ENCODE peak calls at places on chromosomes 3 and 15, in nine cellular contexts. One of them, this sample, is unnamed. For H3K27me3, the result is how much of the 10 kb centered on the place peaks cover.

GRCh38 chr3:144105542-144105941 is 133.9 kb downstream of the DIPK2A start:
- DNase-seq in ovary: no peak
- DNase-seq in neuronal stem cell: no peak
- DNase-seq in pancreas: no peak
- DNase-seq in astrocyte: no peak
- DNase-seq in IMR-90: no peak
- DNase-seq in fibroblast of lung: no peak
- DNase-seq in right atrium auricular region: no peak
- DNase-seq in WERI-Rb-1: no peak
- DNase-seq in this sample: no peak

GRCh38 chr3:157235291-157235690 is 75.3 kb upstream of the CCNL1 start:
- DNase-seq in ovary: no peak
- DNase-seq in neuronal stem cell: no peak
- DNase-seq in pancreas: no peak
- DNase-seq in astrocyte: no peak
- DNase-seq in IMR-90: no peak
- DNase-seq in fibroblast of lung: no peak
- DNase-seq in right atrium auricular region: no peak
- DNase-seq in WERI-Rb-1: no peak
- DNase-seq in this sample: no peak

GRCh38 chr3:55169608-55170010 is 241.8 kb upstream of the LRTM1 start:
- DNase-seq in ovary: no peak
- DNase-seq in neuronal stem cell: no peak
- DNase-seq in pancreas: no peak
- DNase-seq in astrocyte: peak
- DNase-seq in IMR-90: peak
- DNase-seq in fibroblast of lung: peak
- DNase-seq in right atrium auricular region: no peak
- DNase-seq in WERI-Rb-1: no peak
- DNase-seq in this sample: no peak

GRCh38 chr15:75161788-75162414 is 39.8 kb upstream of the C15orf39 start:
- DNase-seq in ovary: no peak
- DNase-seq in neuronal stem cell: no peak
- DNase-seq in pancreas: no peak
- DNase-seq in astrocyte: no peak
- DNase-seq in IMR-90: no peak
- DNase-seq in fibroblast of lung: peak
- DNase-seq in right atrium auricular region: peak
- DNase-seq in WERI-Rb-1: no peak
- DNase-seq in this sample: no peak

GRCh38 chr3:115602194-115602593 is 21.1 kb upstream of the GAP43 start:
- DNase-seq in ovary: no peak
- DNase-seq in neuronal stem cell: no peak
- DNase-seq in pancreas: no peak
- DNase-seq in astrocyte: no peak
- DNase-seq in IMR-90: no peak
- DNase-seq in fibroblast of lung: no peak
- DNase-seq in right atrium auricular region: no peak
- DNase-seq in WERI-Rb-1: no peak
- DNase-seq in this sample: no peak

GRCh38 chr15:77839431-77839830 is 206.7 kb upstream of the LINGO1 start:
- DNase-seq in ovary: no peak
- DNase-seq in neuronal stem cell: no peak
- DNase-seq in pancreas: no peak
- DNase-seq in astrocyte: no peak
- DNase-seq in IMR-90: no peak
- DNase-seq in fibroblast of lung: no peak
- DNase-seq in right atrium auricular region: no peak
- DNase-seq in WERI-Rb-1: no peak
- DNase-seq in this sample: no peak

GRCh38 chr3:176663819-176664218 is 533.5 kb downstream of the TBL1XR1 start:
- DNase-seq in ovary: no peak
- DNase-seq in neuronal stem cell: peak
- DNase-seq in pancreas: no peak
- DNase-seq in astrocyte: peak
- DNase-seq in IMR-90: peak
- DNase-seq in fibroblast of lung: peak
- DNase-seq in right atrium auricular region: no peak
- DNase-seq in WERI-Rb-1: peak
- DNase-seq in this sample: no peak

GRCh38 chr3:29609007-29609805 is 328.3 kb downstream of the RBMS3 start:
- DNase-seq in ovary: no peak
- DNase-seq in neuronal stem cell: no peak
- DNase-seq in pancreas: no peak
- DNase-seq in astrocyte: no peak
- DNase-seq in IMR-90: no peak
- DNase-seq in fibroblast of lung: no peak
- DNase-seq in right atrium auricular region: no peak
- DNase-seq in WERI-Rb-1: no peak
- DNase-seq in this sample: no peak

GRCh38 chr3:66276705-66277274 is 56.0 kb downstream of the SLC25A26 start:
- DNase-seq in ovary: peak
- DNase-seq in neuronal stem cell: peak
- DNase-seq in pancreas: peak
- DNase-seq in astrocyte: peak
- DNase-seq in IMR-90: peak
- DNase-seq in fibroblast of lung: peak
- DNase-seq in right atrium auricular region: no peak
- DNase-seq in WERI-Rb-1: peak
- DNase-seq in this sample: peak

GRCh38 chr3:18247776-18248310 is 177.3 kb downstream of the SATB1 start:
- DNase-seq in ovary: no peak
- DNase-seq in neuronal stem cell: peak
- DNase-seq in pancreas: no peak
- DNase-seq in astrocyte: no peak
- DNase-seq in IMR-90: no peak
- DNase-seq in fibroblast of lung: no peak
- DNase-seq in right atrium auricular region: no peak
- DNase-seq in WERI-Rb-1: no peak
- DNase-seq in this sample: no peak

GRCh38 chr3:127714151-127714571 is 41.4 kb downstream of the ABTB1 start:
- DNase-seq in ovary: no peak
- DNase-seq in neuronal stem cell: no peak
- DNase-seq in pancreas: no peak
- DNase-seq in astrocyte: no peak
- DNase-seq in IMR-90: no peak
- DNase-seq in fibroblast of lung: no peak
- DNase-seq in right atrium auricular region: no peak
- DNase-seq in WERI-Rb-1: no peak
- DNase-seq in this sample: no peak

GRCh38 chr3:50245831-50246516 is 10.0 kb downstream of the GNAI2 start:
- DNase-seq in ovary: peak
- DNase-seq in neuronal stem cell: peak
- DNase-seq in pancreas: peak
- DNase-seq in astrocyte: no peak
- DNase-seq in IMR-90: peak
- DNase-seq in fibroblast of lung: peak
- DNase-seq in right atrium auricular region: peak
- DNase-seq in WERI-Rb-1: peak
- DNase-seq in this sample: peak

GRCh38 chr15:40065166-40065565 is 26.2 kb upstream of the SRP14 start:
- DNase-seq in ovary: no peak
- DNase-seq in neuronal stem cell: no peak
- DNase-seq in pancreas: no peak
- DNase-seq in astrocyte: no peak
- DNase-seq in IMR-90: no peak
- DNase-seq in fibroblast of lung: no peak
- DNase-seq in right atrium auricular region: no peak
- DNase-seq in WERI-Rb-1: no peak
- DNase-seq in this sample: no peak

GRCh38 chr15:89119489-89120478 is 31.5 kb downstream of the ABHD2 start:
- DNase-seq in ovary: no peak
- DNase-seq in neuronal stem cell: no peak
- DNase-seq in pancreas: no peak
- DNase-seq in astrocyte: peak
- DNase-seq in IMR-90: peak
- DNase-seq in fibroblast of lung: peak
- DNase-seq in right atrium auricular region: peak
- DNase-seq in WERI-Rb-1: no peak
- DNase-seq in this sample: no peak

GRCh38 chr3:142981108-142981507 is 17.6 kb upstream of the PAQR9 start:
- DNase-seq in ovary: no peak
- DNase-seq in neuronal stem cell: no peak
- DNase-seq in pancreas: no peak
- DNase-seq in astrocyte: no peak
- DNase-seq in IMR-90: no peak
- DNase-seq in fibroblast of lung: no peak
- DNase-seq in right atrium auricular region: no peak
- DNase-seq in WERI-Rb-1: peak
- DNase-seq in this sample: no peak

GRCh38 chr3:192042116-192042515 is 581.2 kb downstream of the PYDC2 start:
- DNase-seq in ovary: no peak
- DNase-seq in neuronal stem cell: no peak
- DNase-seq in pancreas: no peak
- DNase-seq in astrocyte: no peak
- DNase-seq in IMR-90: no peak
- DNase-seq in fibroblast of lung: no peak
- DNase-seq in right atrium auricular region: no peak
- DNase-seq in WERI-Rb-1: no peak
- DNase-seq in this sample: no peak
- H3K4me3 ChIP-seq in ovary: no peak
- H3K4me3 ChIP-seq in neuronal stem cell: no peak
- H3K4me3 ChIP-seq in pancreas: no peak
- H3K4me3 ChIP-seq in astrocyte: no peak
- H3K4me3 ChIP-seq in IMR-90: no peak
- H3K4me3 ChIP-seq in fibroblast of lung: no peak
- H3K4me3 ChIP-seq in right atrium auricular region: no peak
- H3K4me3 ChIP-seq in WERI-Rb-1: no peak
- H3K4me3 ChIP-seq in this sample: no peak

DNA sequence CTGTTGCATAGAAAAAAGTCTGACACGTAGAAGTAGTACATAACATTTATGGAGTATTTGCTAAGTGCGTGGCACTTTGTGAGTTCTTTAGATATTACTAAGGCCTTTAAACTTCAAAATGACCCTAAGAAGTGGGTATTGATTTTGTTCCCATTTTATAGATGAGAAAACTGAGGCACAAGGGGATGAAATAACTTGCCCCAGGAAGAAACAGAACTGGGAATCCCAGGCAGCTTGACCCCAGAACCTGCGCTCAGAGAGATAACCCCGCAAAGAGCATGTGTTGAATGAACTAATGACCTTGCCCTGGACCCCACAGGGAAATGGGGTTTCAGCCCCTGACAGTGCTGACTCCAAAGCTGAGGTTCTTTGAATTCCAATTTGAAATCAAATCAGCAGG is 30.5 kb upstream of the CCDC174 start:
- DNase-seq in ovary: no peak
- DNase-seq in neuronal stem cell: no peak
- DNase-seq in pancreas: no peak
- DNase-seq in astrocyte: no peak
- DNase-seq in IMR-90: no peak
- DNase-seq in fibroblast of lung: no peak
- DNase-seq in right atrium auricular region: no peak
- DNase-seq in WERI-Rb-1: no peak
- DNase-seq in this sample: no peak
- H3K27me3 ChIP-seq in ovary: under half
- H3K27me3 ChIP-seq in neuronal stem cell: under half
- H3K27me3 ChIP-seq in pancreas: under half
- H3K27me3 ChIP-seq in astrocyte: under half
- H3K27me3 ChIP-seq in IMR-90: under half
- H3K27me3 ChIP-seq in fibroblast of lung: under half
- H3K27me3 ChIP-seq in right atrium auricular region: under half
- H3K27me3 ChIP-seq in WERI-Rb-1: under half
- H3K27me3 ChIP-seq in this sample: under half

GRCh38 chr3:112393360-112393728 is 60.4 kb downstream of the CD200 start:
- DNase-seq in ovary: no peak
- DNase-seq in neuronal stem cell: no peak
- DNase-seq in pancreas: no peak
- DNase-seq in astrocyte: no peak
- DNase-seq in IMR-90: no peak
- DNase-seq in fibroblast of lung: no peak
- DNase-seq in right atrium auricular region: no peak
- DNase-seq in WERI-Rb-1: no peak
- DNase-seq in this sample: no peak
- H3K4me3 ChIP-seq in ovary: no peak
- H3K4me3 ChIP-seq in neuronal stem cell: no peak
- H3K4me3 ChIP-seq in pancreas: no peak
- H3K4me3 ChIP-seq in astrocyte: no peak
- H3K4me3 ChIP-seq in IMR-90: no peak
- H3K4me3 ChIP-seq in fibroblast of lung: no peak
- H3K4me3 ChIP-seq in right atrium auricular region: no peak
- H3K4me3 ChIP-seq in WERI-Rb-1: no peak
- H3K4me3 ChIP-seq in this sample: no peak

GRCh38 chr3:169891886-169892285 is 19.5 kb upstream of the SAMD7 start:
- DNase-seq in ovary: no peak
- DNase-seq in neuronal stem cell: no peak
- DNase-seq in pancreas: no peak
- DNase-seq in astrocyte: no peak
- DNase-seq in IMR-90: no peak
- DNase-seq in fibroblast of lung: no peak
- DNase-seq in right atrium auricular region: no peak
- DNase-seq in WERI-Rb-1: no peak
- DNase-seq in this sample: no peak

GRCh38 chr3:169897284-169897683 is 14.1 kb upstream of the SAMD7 start:
- DNase-seq in ovary: no peak
- DNase-seq in neuronal stem cell: no peak
- DNase-seq in pancreas: no peak
- DNase-seq in astrocyte: no peak
- DNase-seq in IMR-90: no peak
- DNase-seq in fibroblast of lung: no peak
- DNase-seq in right atrium auricular region: no peak
- DNase-seq in WERI-Rb-1: no peak
- DNase-seq in this sample: no peak

GRCh38 chr3:169895037-169895436 is 16.3 kb upstream of the SAMD7 start:
- DNase-seq in ovary: no peak
- DNase-seq in neuronal stem cell: no peak
- DNase-seq in pancreas: no peak
- DNase-seq in astrocyte: no peak
- DNase-seq in IMR-90: no peak
- DNase-seq in fibroblast of lung: no peak
- DNase-seq in right atrium auricular region: no peak
- DNase-seq in WERI-Rb-1: no peak
- DNase-seq in this sample: no peak

GRCh38 chr3:169894110-169894509 is 17.3 kb upstream of the SAMD7 start:
- DNase-seq in ovary: no peak
- DNase-seq in neuronal stem cell: no peak
- DNase-seq in pancreas: no peak
- DNase-seq in astrocyte: no peak
- DNase-seq in IMR-90: no peak
- DNase-seq in fibroblast of lung: no peak
- DNase-seq in right atrium auricular region: no peak
- DNase-seq in WERI-Rb-1: no peak
- DNase-seq in this sample: no peak
- H3K27me3 ChIP-seq in ovary: under half
- H3K27me3 ChIP-seq in neuronal stem cell: under half
- H3K27me3 ChIP-seq in pancreas: under half
- H3K27me3 ChIP-seq in astrocyte: under half
- H3K27me3 ChIP-seq in IMR-90: under half
- H3K27me3 ChIP-seq in fibroblast of lung: under half
- H3K27me3 ChIP-seq in right atrium auricular region: under half
- H3K27me3 ChIP-seq in WERI-Rb-1: under half
- H3K27me3 ChIP-seq in this sample: under half